ENCODE peak calls at places on chromosomes 4 and X, in six cellular contexts. S is HepG2, M is H1, P is SK-N-SH, G is A549, J is sigmoid colon. U is an unnamed sample.
A peak's percentile ranks its signal among the peaks of the same experiment; 100 is the strongest.

GRCh38 chr4:145566767-145567166 is 52.4 kb upstream of the MMAA start:
- DNase-seq in S (no peak), M (no peak), P (no peak), G (no peak), J (no peak), U (no peak)

GRCh38 chr4:100986360-100986868 is 360.9 kb downstream of the PPP3CA start:
- DNase-seq in S (peak; percentile 7), M (peak; percentile 61), P (no peak), G (no peak), J (no peak), U (no peak)

GRCh38 chr4:138392751-138393308 is 150.7 kb upstream of the SLC7A11 start:
- DNase-seq in S (no peak), M (no peak), P (no peak), G (no peak), J (no peak), U (no peak)

GRCh38 chr4:176742211-176742610 is 50.5 kb downstream of the VEGFC start:
- DNase-seq in S (no peak), M (no peak), P (no peak), G (no peak), J (no peak), U (no peak)

GRCh38 chrX:49243166-49243565 is 7.9 kb downstream of the CCDC22 start:
- DNase-seq in S (no peak), M (no peak), P (no peak), G (no peak), J (peak; percentile 59), U (no peak)

GRCh38 chrX:49220100-49220499 is 13.0 kb downstream of the CACNA1F start:
- DNase-seq in S (no peak), M (no peak), P (no peak), G (no peak), J (no peak), U (no peak)

GRCh38 chr4:73446336-73446938 is 10.4 kb downstream of the AFP start:
- DNase-seq in S (peak; percentile 78), M (no peak), P (peak; percentile 46), G (peak; percentile 60), J (no peak), U (no peak)

GRCh38 chr4:142350886-142351285 is 495.2 kb downstream of the INPP4B start:
- DNase-seq in S (no peak), M (no peak), P (no peak), G (peak; percentile 25), J (no peak), U (peak; percentile 14)

GRCh38 chr4:40874331-40874730 is 124.6 kb downstream of the NSUN7 start:
- DNase-seq in S (no peak), M (no peak), P (no peak), G (no peak), J (no peak), U (no peak)

GRCh38 chrX:105552395-105552794 is 269.9 kb upstream of the NRK start:
- DNase-seq in S (no peak), M (no peak), P (no peak), G (peak; percentile 17), J (no peak), U (no peak)

GRCh38 chr4:7295917-7296660 is 103.8 kb downstream of the SORCS2 start:
- DNase-seq in S (no peak), M (peak; percentile 62), P (peak; percentile 82), G (peak; percentile 45), J (no peak), U (peak; percentile 24)

DNA sequence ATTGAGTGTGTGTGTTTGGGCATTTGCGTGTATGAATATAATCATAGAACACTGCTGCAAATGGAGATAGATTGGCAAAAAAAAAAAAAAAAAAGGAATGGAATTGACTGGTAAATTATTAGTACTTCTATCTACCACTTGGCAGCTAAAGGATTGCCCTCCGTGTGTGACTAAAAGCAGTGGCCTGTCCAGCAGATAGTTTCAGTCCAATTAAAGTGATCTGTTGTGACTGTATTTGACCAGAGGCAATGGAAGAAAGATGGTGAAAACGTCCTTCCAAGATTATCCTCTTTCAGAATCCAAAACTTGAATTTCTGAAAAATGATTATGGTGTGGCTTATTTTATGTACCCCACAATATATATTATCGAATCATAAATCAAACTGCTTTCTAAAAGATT is 19.5 kb upstream of the TENM3 start:
- DNase-seq in S (no peak), M (no peak), P (no peak), G (no peak), J (no peak), U (no peak)
- TF ChIP-seq EP300 in S (no peak), M (no peak), P (no peak), G (no peak), J (no peak), U (no peak)

GRCh38 chr4:51850294-51850693 is 7.3 kb downstream of the DCUN1D4 start:
- DNase-seq in S (no peak), M (no peak), P (no peak), G (no peak), J (no peak), U (no peak)
- H3K4me1 ChIP-seq in S (peaks cover 58% of the 10 kb centered on the region), M (peaks cover 21% of the 10 kb centered on the region), P (peaks cover 26% of the 10 kb centered on the region), G (peaks cover 43% of the 10 kb centered on the region), J (peaks cover 55% of the 10 kb centered on the region), U (peaks cover 37% of the 10 kb centered on the region)

GRCh38 chr4:83268491-83268890 is 16.1 kb downstream of the COQ2 start:
- DNase-seq in S (no peak), M (no peak), P (no peak), G (no peak), J (no peak), U (no peak)

GRCh38 chr4:83267835-83268475 is 16.6 kb downstream of the COQ2 start:
- DNase-seq in S (no peak), M (no peak), P (no peak), G (no peak), J (no peak), U (no peak)

GRCh38 chr4:83276299-83277040 is 8.1 kb downstream of the COQ2 start:
- DNase-seq in S (no peak), M (no peak), P (no peak), G (no peak), J (no peak), U (no peak)

GRCh38 chr4:83269256-83269655 is 15.3 kb downstream of the COQ2 start:
- DNase-seq in S (no peak), M (no peak), P (no peak), G (no peak), J (no peak), U (no peak)

GRCh38 chr4:83272900-83273299 is 11.7 kb downstream of the COQ2 start:
- DNase-seq in S (no peak), M (no peak), P (no peak), G (no peak), J (no peak), U (no peak)
- TF ChIP-seq EP300 in S (no peak), M (no peak), P (no peak), G (no peak), J (no peak), U (no peak)

DNA sequence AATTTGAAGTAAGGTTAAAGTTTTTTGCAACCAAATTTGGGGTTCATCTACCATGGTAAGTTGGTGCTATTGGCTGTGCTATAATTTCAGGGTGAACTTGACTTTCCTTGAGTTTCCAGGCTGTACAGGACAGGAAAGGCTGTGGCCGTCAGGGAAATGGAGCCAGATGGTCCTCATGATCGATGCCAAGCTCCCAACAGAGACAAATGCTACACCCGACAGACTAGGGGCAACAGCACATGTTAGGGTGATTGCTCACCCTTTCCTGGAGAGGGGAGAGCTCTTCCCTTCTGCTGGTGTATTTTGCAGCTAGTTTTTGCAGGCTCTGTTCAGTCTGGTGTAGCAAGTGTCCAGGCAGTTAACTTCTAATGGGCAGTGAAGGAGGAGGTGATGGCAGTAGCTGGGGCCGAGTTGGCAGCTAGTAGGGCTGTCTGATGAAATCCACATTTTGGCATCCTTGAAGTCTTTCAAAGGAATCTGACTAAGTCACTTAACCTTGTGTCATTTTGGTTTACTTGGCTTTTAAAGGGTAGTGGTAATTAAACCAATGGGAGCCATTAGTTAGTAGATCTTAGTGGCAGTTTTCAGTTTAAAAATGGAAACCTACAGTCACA is 47.8 kb downstream of the GAB1 start:
- DNase-seq in S (no peak), M (no peak), P (no peak), G (no peak), J (no peak), U (no peak)
- H3K4me1 ChIP-seq in S (peaks cover 54% of the 10 kb centered on the region), M (peaks cover 11% of the 10 kb centered on the region), P (peaks cover 26% of the 10 kb centered on the region), G (peaks cover 10% of the 10 kb centered on the region), J (peaks cover 89% of the 10 kb centered on the region), U (peaks cover 48% of the 10 kb centered on the region)

GRCh38 chrX:44143061-44143602 is 169.9 kb upstream of the NDP start:
- DNase-seq in S (no peak), M (no peak), P (no peak), G (no peak), J (no peak), U (no peak)
- TF ChIP-seq EP300 in S (no peak), M (no peak), P (no peak), G (no peak), J (no peak), U (no peak)

DNA sequence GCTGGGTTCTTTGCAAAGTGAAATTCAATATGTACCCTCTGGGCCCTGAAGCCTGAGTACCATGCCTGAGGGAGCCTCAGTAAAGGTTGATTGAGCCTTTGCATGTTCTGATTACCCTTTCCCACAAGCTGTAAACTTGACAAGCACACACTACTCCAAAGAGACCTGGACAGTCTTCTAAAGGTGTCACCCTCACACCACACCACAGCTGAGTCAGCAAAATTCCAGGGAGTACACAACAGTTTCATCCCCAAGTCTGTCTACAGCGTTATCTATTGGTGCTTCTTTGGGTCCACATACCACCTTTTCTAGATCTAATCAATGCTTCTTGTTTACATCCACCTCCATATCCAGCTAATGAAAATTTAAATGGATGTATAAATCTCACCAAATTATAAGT is 180.8 kb downstream of the AMELX start:
- DNase-seq in S (no peak), M (no peak), P (no peak), G (no peak), J (no peak), U (no peak)
- H3K4me1 ChIP-seq in S (no peaks in the 10 kb centered on the region), M (no peaks in the 10 kb centered on the region), P (no peaks in the 10 kb centered on the region), G (peaks cover 3% of the 10 kb centered on the region), J (peaks cover 20% of the 10 kb centered on the region), U (no peaks in the 10 kb centered on the region)

GRCh38 chr4:163495900-163496299 is 1.4 kb downstream of the TMA16 start:
- DNase-seq in S (no peak), M (no peak), P (peak; percentile 7), G (no peak), J (no peak), U (no peak)
- TF ChIP-seq EP300 in S (no peak), M (no peak), P (no peak), G (no peak), J (no peak), U (no peak)

GRCh38 chrX:97446298-97446882 is 562.7 kb downstream of the RPA4 start:
- DNase-seq in S (no peak), M (no peak), P (peak; percentile 4), G (no peak), J (no peak), U (no peak)
- H3K4me1 ChIP-seq in S (no peaks in the 10 kb centered on the region), M (peaks cover 5% of the 10 kb centered on the region), P (no peaks in the 10 kb centered on the region), G (peaks cover 11% of the 10 kb centered on the region), J (no peaks in the 10 kb centered on the region), U (no peaks in the 10 kb centered on the region)

U was measured in transverse colon.